ENCODE peak calls at places on chromosomes 3 and 15, in four cellular contexts. J, M, B and T are unnamed samples.

GRCh38 chr3:76044601-76045600 is 259.6 kb upstream of the ZNF717 start:
- DNase-seq in J (peak; percentile 21), M (peak; percentile 42), B (no peak), T (no peak)

GRCh38 chr3:53754325-53754724 is 91.9 kb downstream of the CHDH start:
- DNase-seq in J (no peak), M (no peak), B (no peak), T (no peak)

GRCh38 chr3:66851894-66852613 is 146.1 kb upstream of the KBTBD8 start:
- DNase-seq in J (no peak), M (no peak), B (no peak), T (peak; percentile 22)

GRCh38 chr3:97821413-97821809 is 400 bp upstream of the CRYBG3 start:
- DNase-seq in J (no peak), M (peak; percentile 19), B (peak; percentile 49), T (no peak)

GRCh38 chr15:25690673-25691543 is 172.2 kb downstream of the ATP10A start:
- DNase-seq in J (no peak), M (no peak), B (peak; percentile 82), T (no peak)

GRCh38 chr15:40050788-40051615 is 12.0 kb upstream of the SRP14 start:
- DNase-seq in J (no peak), M (no peak), B (peak; percentile 53), T (no peak)

GRCh38 chr3:106691476-106691875 is 685.8 kb upstream of the CCDC54 start:
- DNase-seq in J (no peak), M (no peak), B (no peak), T (no peak)

GRCh38 chr15:92819312-92820232 is 80.6 kb upstream of the CHD2 start:
- DNase-seq in J (no peak), M (no peak), B (no peak), T (no peak)

GRCh38 chr3:195096484-195097330 is 174.3 kb downstream of the XXYLT1 start:
- DNase-seq in J (no peak), M (no peak), B (no peak), T (no peak)

GRCh38 chr3:30495172-30496124 is 111.0 kb upstream of the TGFBR2 start:
- DNase-seq in J (no peak), M (no peak), B (no peak), T (no peak)

GRCh38 chr3:25088284-25088683 is 339.8 kb upstream of the RARB start:
- DNase-seq in J (no peak), M (no peak), B (no peak), T (no peak)

GRCh38 chr3:111373861-111374260 is 168.1 kb upstream of the CD96 start:
- DNase-seq in J (no peak), M (no peak), B (no peak), T (no peak)